ENCODE peak calls at places on chromosomes 12 and 14, in seven cellular contexts. B is CD8-positive, alpha-beta T cell; R is lower leg skin; V is non-pigmented ciliary epithelial cell; M is CD8-positive, alpha-beta memory T cell; Y is mucosa of descending colon; K is tibial nerve. T is an unnamed sample.

GRCh38 chr12:124881123-124881522 is 17.5 kb upstream of the SCARB1 start:
- DNase-seq in B (no peak), R (no peak), V (no peak), M (no peak), Y (no peak), K (no peak), T (no peak)

GRCh38 chr14:101254805-101255764 is 306.2 kb upstream of the DIO3 start:
- DNase-seq in B (no peak), R (no peak), V (no peak), M (no peak), Y (no peak), K (no peak), T (no peak)

GRCh38 chr14:56005580-56006053 is 112.6 kb upstream of the PELI2 start:
- DNase-seq in B (no peak), R (no peak), V (no peak), M (no peak), Y (no peak), K (no peak), T (no peak)

GRCh38 chr12:14958361-14959125 is 2.9 kb downstream of the ARHGDIB start:
- DNase-seq in B (no peak), R (no peak), V (no peak), M (no peak), Y (no peak), K (no peak), T (no peak)

GRCh38 chr14:75303415-75303814 is 24.8 kb downstream of the FOS start:
- DNase-seq in B (no peak), R (peak), V (no peak), M (peak), Y (no peak), K (peak), T (no peak)

GRCh38 chr12:107091381-107091780 is 2.0 kb downstream of the CRY1 start:
- DNase-seq in B (no peak), R (no peak), V (peak), M (no peak), Y (no peak), K (peak), T (no peak)

GRCh38 chr12:33786532-33786931 is 235.8 kb upstream of the ALG10 start:
- DNase-seq in B (no peak), R (no peak), V (no peak), M (no peak), Y (no peak), K (no peak), T (no peak)

GRCh38 chr12:124125472-124125871 is 152.5 kb downstream of the ZNF664 start:
- DNase-seq in B (no peak), R (no peak), V (no peak), M (no peak), Y (no peak), K (no peak), T (no peak)

GRCh38 chr14:98931911-98932310 is 340.1 kb downstream of the BCL11B start:
- DNase-seq in B (peak), R (no peak), V (no peak), M (peak), Y (peak), K (no peak), T (no peak)

GRCh38 chr14:106506901-106507305 is 980.5 kb downstream of the TMEM121 start:
- DNase-seq in B (peak), R (no peak), V (no peak), M (peak), Y (no peak), K (no peak), T (no peak)

GRCh38 chr12:98656289-98657101 is 11.4 kb downstream of the APAF1 start:
- DNase-seq in B (no peak), R (no peak), V (no peak), M (no peak), Y (no peak), K (no peak), T (no peak)

GRCh38 chr14:33968722-33969121 is 17.8 kb upstream of the EGLN3 start:
- DNase-seq in B (no peak), R (no peak), V (no peak), M (no peak), Y (no peak), K (no peak), T (no peak)

GRCh38 chr14:69572634-69573135 is 2.0 kb downstream of the CCDC177 start:
- DNase-seq in B (no peak), R (no peak), V (no peak), M (no peak), Y (no peak), K (no peak), T (no peak)

GRCh38 chr12:121789233-121789781 is 4.2 kb downstream of the RHOF start:
- DNase-seq in B (no peak), R (no peak), V (no peak), M (peak), Y (peak), K (no peak), T (no peak)